ENCODE peak calls at places on chromosomes 6 and 20, in nine cellular contexts. Q is tibial artery; R is C1 segment of cervical spinal cord; E is NT2/D1; X is stimulated activated CD4-positive, alpha-beta T cell treated with anti-CD3 and anti-CD28 coated beads, Interleukin-4, amount 100 ng/mL, for 1 hour; Z is hepatic stellate cell; L is M059J; N is progenitor cell of endocrine pancreas; U is NCI-H1092 treated with DMSO at 0.1 percent for 48 hours. S is an unnamed sample.
A peak's percentile ranks its signal among the peaks of the same experiment; 100 is the strongest.

GRCh38 chr6:54291738-54292137 is 16.5 kb upstream of the TINAG start:
- DNase-seq in Q (no peak), R (no peak), E (no peak), X (no peak), Z (no peak), L (peak; percentile 84), N (no peak), U (no peak), S (no peak)

GRCh38 chr6:38348366-38348765 is 291.4 kb downstream of the BTBD9 start:
- DNase-seq in Q (no peak), R (no peak), E (no peak), X (no peak), Z (no peak), L (no peak), N (no peak), U (no peak), S (no peak)

GRCh38 chr20:57440678-57441509 is 49.7 kb downstream of the RBM38 start:
- DNase-seq in Q (peak; percentile 88), R (peak; percentile 81), E (no peak), X (no peak), Z (peak; percentile 84), L (peak; percentile 48), N (no peak), U (peak; percentile 50), S (no peak)

GRCh38 chr6:26240981-26241770 is 123.8 kb upstream of the BTN3A2 start:
- DNase-seq in Q (no peak), R (no peak), E (no peak), X (peak; percentile 40), Z (no peak), L (no peak), N (no peak), U (no peak), S (no peak)

GRCh38 chr6:134123666-134124208 is 71.3 kb upstream of the SLC2A12 start:
- DNase-seq in Q (no peak), R (no peak), E (peak; percentile 38), X (no peak), Z (peak; percentile 25), L (peak; percentile 60), N (no peak), U (peak; percentile 56), S (peak; percentile 25)

GRCh38 chr20:22924036-22924737 is 110.9 kb upstream of the SSTR4 start:
- DNase-seq in Q (no peak), R (no peak), E (no peak), X (no peak), Z (no peak), L (peak; percentile 29), N (no peak), U (no peak), S (no peak)

GRCh38 chr20:37108676-37109075 is 12.9 kb upstream of the RBL1 start:
- DNase-seq in Q (no peak), R (no peak), E (no peak), X (no peak), Z (no peak), L (peak; percentile 42), N (no peak), U (no peak), S (no peak)

GRCh38 chr6:169075211-169075621 is 178.4 kb downstream of the THBS2 start:
- DNase-seq in Q (peak; percentile 79), R (no peak), E (no peak), X (no peak), Z (peak; percentile 53), L (no peak), N (no peak), U (no peak), S (no peak)

GRCh38 chr6:133542056-133542821 is 301.1 kb downstream of the EYA4 start:
- DNase-seq in Q (no peak), R (no peak), E (no peak), X (no peak), Z (no peak), L (peak; percentile 48), N (no peak), U (no peak), S (no peak)

GRCh38 chr6:57324538-57324937 is 7.1 kb downstream of the PRIM2 start:
- DNase-seq in Q (no peak), R (no peak), E (no peak), X (no peak), Z (no peak), L (no peak), N (no peak), U (peak; percentile 9), S (no peak)

GRCh38 chr6:20684474-20684873 is 150.2 kb downstream of the CDKAL1 start:
- DNase-seq in Q (no peak), R (no peak), E (no peak), X (no peak), Z (no peak), L (no peak), N (no peak), U (no peak), S (no peak)

GRCh38 chr20:20450461-20451027 is 82.6 kb downstream of the INSM1 start:
- DNase-seq in Q (no peak), R (peak; percentile 70), E (no peak), X (no peak), Z (no peak), L (no peak), N (no peak), U (peak; percentile 95), S (peak; percentile 42)

GRCh38 chr6:157486632-157487031 is 105.6 kb downstream of the ZDHHC14 start:
- DNase-seq in Q (no peak), R (no peak), E (no peak), X (no peak), Z (no peak), L (no peak), N (no peak), U (no peak), S (no peak)

GRCh38 chr6:116665464-116665863 is 3.1 kb downstream of the ZUP1 start:
- DNase-seq in Q (no peak), R (no peak), E (no peak), X (no peak), Z (no peak), L (no peak), N (no peak), U (no peak), S (no peak)

GRCh38 chr20:2004171-2004570 is 10.3 kb upstream of the PDYN start:
- DNase-seq in Q (no peak), R (no peak), E (no peak), X (no peak), Z (no peak), L (no peak), N (no peak), U (no peak), S (no peak)

GRCh38 chr6:159819932-159820640 is 20.0 kb downstream of the PNLDC1 start:
- DNase-seq in Q (no peak), R (no peak), E (no peak), X (peak; percentile 33), Z (no peak), L (no peak), N (no peak), U (no peak), S (no peak)

GRCh38 chr20:64153861-64154589 is 10.2 kb upstream of the MYT1 start:
- DNase-seq in Q (no peak), R (no peak), E (no peak), X (no peak), Z (no peak), L (no peak), N (no peak), U (no peak), S (no peak)

GRCh38 chr20:4896971-4897497 is 104.3 kb downstream of the SLC23A2 start:
- DNase-seq in Q (no peak), R (no peak), E (peak; percentile 20), X (no peak), Z (no peak), L (peak; percentile 8), N (no peak), U (no peak), S (no peak)

GRCh38 chr6:34236423-34237315 is at the start of gene HMGA1:
- DNase-seq in Q (peak; percentile 80), R (peak; percentile 70), E (no peak), X (peak; percentile 94), Z (peak; percentile 87), L (peak; percentile 90), N (peak; percentile 78), U (peak; percentile 83), S (peak; percentile 76)

GRCh38 chr20:52972965-52973819 is 1.0 kb downstream of the TSHZ2 start:
- DNase-seq in Q (no peak), R (peak; percentile 10), E (no peak), X (peak; percentile 51), Z (no peak), L (peak; percentile 67), N (peak; percentile 30), U (peak; percentile 62), S (no peak)

GRCh38 chr20:1178103-1178502 is 6.7 kb downstream of the TMEM74B start:
- DNase-seq in Q (no peak), R (no peak), E (no peak), X (no peak), Z (no peak), L (no peak), N (no peak), U (no peak), S (no peak)

GRCh38 chr6:131063028-131063763 is at the start of gene EPB41L2:
- DNase-seq in Q (peak; percentile 81), R (peak; percentile 74), E (peak; percentile 76), X (peak; percentile 79), Z (peak; percentile 75), L (peak; percentile 92), N (peak; percentile 91), U (no peak), S (peak; percentile 13)

GRCh38 chr6:2766767-2767314 is 1.6 kb downstream of the WRNIP1 start:
- DNase-seq in Q (no peak), R (no peak), E (no peak), X (no peak), Z (peak; percentile 45), L (peak; percentile 32), N (no peak), U (no peak), S (no peak)

GRCh38 chr6:24149836-24150235 is 23.8 kb downstream of the NRSN1 start:
- DNase-seq in Q (no peak), R (no peak), E (no peak), X (no peak), Z (no peak), L (no peak), N (no peak), U (peak; percentile 7), S (no peak)

GRCh38 chr6:104182811-104183210 is 676.9 kb downstream of the HACE1 start:
- DNase-seq in Q (no peak), R (no peak), E (no peak), X (no peak), Z (no peak), L (peak; percentile 9), N (no peak), U (no peak), S (no peak)

GRCh38 chr20:48722737-48723191 is 105.0 kb downstream of the PREX1 start:
- DNase-seq in Q (peak; percentile 71), R (no peak), E (no peak), X (no peak), Z (no peak), L (peak; percentile 49), N (no peak), U (peak; percentile 57), S (peak; percentile 45)

GRCh38 chr20:59751075-59751711 is 146.9 kb downstream of the PHACTR3 start:
- DNase-seq in Q (peak; percentile 60), R (peak; percentile 66), E (peak; percentile 62), X (no peak), Z (peak; percentile 77), L (peak; percentile 44), N (peak; percentile 81), U (peak; percentile 2), S (peak; percentile 34)

GRCh38 chr20:49549806-49550551 is 18.0 kb downstream of the PTGIS start:
- DNase-seq in Q (peak; percentile 18), R (no peak), E (no peak), X (no peak), Z (no peak), L (no peak), N (no peak), U (no peak), S (no peak)